ENCODE peak calls at places on chromosomes 11 and 22, in four cellular contexts. F is DND-41, T is kidney, D is A549. E is an unnamed sample. For H3K4me1, the result is how much of the 10 kb centered on the place peaks cover.

GRCh38 chr11:10305262-10305963 is 540 bp downstream of the ADM start:
- DNase-seq in F (peak), T (peak), D (peak), E (peak)

GRCh38 chr11:69707156-69707555 is 3.3 kb upstream of the FGF19 start:
- DNase-seq in F (no peak), T (no peak), D (no peak), E (no peak)

GRCh38 chr11:112166561-112166960 is 611 bp upstream of the TEX12 start:
- DNase-seq in F (no peak), T (no peak), D (no peak), E (no peak)

GRCh38 chr11:66651011-66651410 is 12.5 kb downstream of the RBM4 start:
- DNase-seq in F (no peak), T (no peak), D (no peak), E (no peak)

GRCh38 chr11:60078742-60079141 is 9.7 kb upstream of the MS4A2 start:
- DNase-seq in F (no peak), T (no peak), D (no peak), E (no peak)

GRCh38 chr22:24427500-24428164 is at the start of gene ADORA2A:
- DNase-seq in F (peak), T (peak), D (no peak), E (no peak)

GRCh38 chr11:2767751-2768150 is 68.0 kb upstream of the KCNQ1OT1 start:
- DNase-seq in F (no peak), T (peak), D (no peak), E (no peak)

GRCh38 chr11:123186291-123186690 is 8.8 kb downstream of the CLMP start:
- DNase-seq in F (no peak), T (no peak), D (no peak), E (no peak)

GRCh38 chr22:39612811-39613548 is 42.4 kb downstream of the CACNA1I start:
- DNase-seq in F (no peak), T (no peak), D (no peak), E (no peak)

GRCh38 chr22:44133901-44134511 is 46.7 kb upstream of the PARVG start:
- DNase-seq in F (no peak), T (peak), D (no peak), E (peak)

GRCh38 chr22:30325724-30326703 is 727 bp downstream of the TBC1D10A start:
- DNase-seq in F (peak), T (peak), D (no peak), E (no peak)

GRCh38 chr11:88861618-88862017 is 204.2 kb downstream of the GRM5 start:
- DNase-seq in F (no peak), T (no peak), D (no peak), E (no peak)

GRCh38 chr22:32411388-32411787 is 659 bp downstream of the RTCB start:
- DNase-seq in F (no peak), T (no peak), D (no peak), E (no peak)

GRCh38 chr22:32411829-32412592 is at the start of gene RTCB:
- DNase-seq in F (peak), T (peak), D (peak), E (peak)

GRCh38 chr22:32410459-32410858 is 1.6 kb downstream of the RTCB start:
- DNase-seq in F (no peak), T (no peak), D (no peak), E (no peak)

GRCh38 chr22:32416556-32417085 is 4.6 kb upstream of the RTCB start:
- DNase-seq in F (no peak), T (no peak), D (no peak), E (no peak)

DNA sequence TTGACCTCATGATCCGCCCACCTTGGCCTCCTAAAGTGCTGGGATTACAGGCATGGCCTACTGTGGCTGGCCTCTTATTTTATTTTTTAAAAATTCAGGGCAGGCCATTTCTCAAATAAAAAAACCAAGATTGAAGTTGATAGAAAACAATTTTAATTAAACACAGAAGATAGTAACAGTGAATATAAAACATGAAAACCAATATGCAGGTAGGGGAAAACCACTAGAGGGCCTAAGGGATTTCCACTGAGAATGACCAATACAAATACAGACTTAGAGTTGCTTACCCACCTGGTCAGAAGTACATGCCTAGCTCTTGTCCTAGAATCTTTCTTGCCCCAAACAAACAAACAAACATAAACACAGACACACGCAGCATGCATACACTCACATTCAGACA is 1.7 kb upstream of the RTCB start:
- DNase-seq in F (no peak), T (no peak), D (peak), E (no peak)
- TF ChIP-seq CTCF in F (peak), T (no peak), D (peak), E (peak)

GRCh38 chr11:64643258-64643881 is 52.4 kb downstream of the SLC22A12 start:
- DNase-seq in F (no peak), T (no peak), D (no peak), E (no peak)
- H3K4me1 ChIP-seq in F (under half), T (under half), D (under half), E (under half)

GRCh38 chr22:45935573-45935972 is 41.4 kb downstream of the WNT7B start:
- DNase-seq in F (no peak), T (no peak), D (no peak), E (no peak)
- H3K4me3 ChIP-seq in F (no peak), T (no peak), D (peak), E (no peak)

GRCh38 chr11:82521427-82521826 is 212.2 kb downstream of the FAM181B start:
- DNase-seq in F (no peak), T (no peak), D (no peak), E (no peak)

GRCh38 chr11:82527185-82527584 is 206.5 kb downstream of the FAM181B start:
- DNase-seq in F (no peak), T (no peak), D (no peak), E (no peak)

DNA sequence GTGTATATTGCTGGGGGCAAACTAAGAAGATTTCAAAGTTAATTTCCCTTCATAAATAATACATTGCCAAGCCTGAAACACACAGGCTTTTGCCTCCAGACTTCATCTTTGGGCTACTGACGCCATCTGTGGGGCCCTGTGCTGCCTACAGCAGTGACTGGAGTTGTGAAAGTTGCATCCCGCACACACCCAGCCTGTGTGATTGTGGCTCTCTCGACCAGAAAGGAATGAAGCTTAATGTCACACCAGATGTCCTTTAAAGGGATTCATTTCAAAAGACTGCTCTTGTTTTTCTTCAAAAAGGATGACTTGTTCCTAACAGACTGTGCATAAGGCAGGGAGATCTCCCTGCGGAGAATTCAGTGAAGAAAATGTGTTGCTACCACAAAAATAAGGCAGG is 210.5 kb downstream of the FAM181B start:
- DNase-seq in F (no peak), T (no peak), D (no peak), E (no peak)
- TF ChIP-seq CTCF in F (no peak), T (no peak), D (no peak), E (no peak)

GRCh38 chr11:134386945-134387344 is 25.1 kb downstream of the B3GAT1 start:
- DNase-seq in F (peak), T (no peak), D (no peak), E (no peak)
- H3K4me1 ChIP-seq in F (under half), T (under half), D (under half), E (under half)

DNA sequence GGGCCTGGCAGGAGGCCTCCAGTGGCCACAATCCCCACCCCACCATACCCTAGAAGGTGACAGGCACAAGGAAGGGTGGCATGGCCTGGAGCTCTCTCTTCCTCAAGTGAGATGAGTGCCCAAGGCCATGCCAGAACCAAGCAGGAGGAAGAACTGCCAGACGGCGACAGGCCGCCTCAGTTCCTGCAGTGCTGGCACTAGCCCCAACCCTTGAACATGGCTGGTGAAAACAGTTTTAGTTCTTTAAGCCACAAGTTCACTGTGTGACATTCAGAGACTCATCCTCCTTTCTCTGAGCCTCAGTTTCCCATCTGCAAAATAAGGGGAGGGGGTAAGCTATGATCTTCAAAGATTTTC is 9.8 kb downstream of the CHRDL2 start:
- DNase-seq in F (no peak), T (no peak), D (no peak), E (no peak)
- H3K4me3 ChIP-seq in F (no peak), T (no peak), D (no peak), E (no peak)

GRCh38 chr11:15006139-15006759 is 34.1 kb upstream of the CALCA start:
- DNase-seq in F (peak), T (no peak), D (peak), E (no peak)
- TF ChIP-seq CTCF in F (peak), T (no peak), D (peak), E (peak)

GRCh38 chr11:96265972-96266371 is 77.0 kb downstream of the MAML2 start:
- DNase-seq in F (no peak), T (no peak), D (no peak), E (no peak)
- H3K4me1 ChIP-seq in F (under half), T (under half), D (under half), E (under half)

DNA sequence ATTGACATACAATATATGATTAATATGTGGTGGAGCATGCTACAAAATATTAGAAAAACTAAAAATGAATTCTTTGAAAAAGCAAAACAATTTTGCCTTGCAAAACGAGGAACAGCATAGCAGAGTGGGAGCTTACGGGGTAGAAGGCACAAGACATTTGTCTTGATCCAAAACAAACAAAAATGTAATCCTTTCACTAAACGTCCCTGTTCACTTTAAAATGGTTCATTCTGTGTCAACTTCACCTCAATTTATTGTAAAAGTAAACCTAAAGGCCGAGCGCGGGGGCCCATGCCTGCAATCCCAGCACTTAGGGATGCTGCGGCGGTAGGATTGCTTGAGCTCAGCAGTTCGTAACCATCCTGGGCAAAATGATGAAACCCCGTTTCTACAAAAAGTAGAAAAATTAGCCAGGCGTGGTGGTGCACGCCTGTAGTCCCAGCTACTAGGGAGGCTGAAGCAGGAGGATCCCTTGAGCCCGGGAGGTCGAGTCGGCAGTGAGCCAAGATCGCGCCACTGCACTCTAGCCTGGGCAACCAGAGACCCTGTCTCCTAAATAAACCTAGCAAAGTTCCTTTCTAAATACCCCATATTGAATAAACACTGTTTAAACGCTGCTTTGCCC is 2.0 kb downstream of the PRDM10 start:
- DNase-seq in F (no peak), T (no peak), D (no peak), E (no peak)
- H3K4me3 ChIP-seq in F (peak), T (no peak), D (peak), E (peak)